ENCODE peak calls at places on chromosomes 3 and 15, in ten cellular contexts. D, J, A, U, O, C, I, K, F and Y are unnamed samples.

GRCh38 chr15:47561102-47561501 is 156.2 kb upstream of the SEMA6D start:
- DNase-seq in K (no peak), O (no peak), C (no peak), F (no peak), I (no peak), A (no peak), U (no peak), J (no peak), D (no peak), Y (no peak)

GRCh38 chr3:154307363-154307762 is 16.9 kb downstream of the DHX36 start:
- DNase-seq in D (no peak), J (no peak), O (no peak), I (no peak), K (no peak), A (no peak), U (no peak), F (no peak), C (no peak), Y (no peak)

GRCh38 chr3:42508562-42508961 is 6.1 kb downstream of the VIPR1 start:
- DNase-seq in F (no peak), K (no peak), D (no peak), U (no peak), J (no peak), O (no peak), A (no peak), C (no peak), I (peak; percentile 24), Y (no peak)

GRCh38 chr3:128485283-128486156 is 7.5 kb downstream of the GATA2 start:
- DNase-seq in D (no peak), J (no peak), A (no peak), U (no peak), F (no peak), I (no peak), O (no peak), K (no peak), C (no peak), Y (no peak)

GRCh38 chr3:191973820-191974219 is 512.9 kb downstream of the PYDC2 start:
- DNase-seq in A (no peak), D (no peak), O (no peak), J (no peak), K (no peak), I (no peak), C (no peak), F (no peak), U (no peak), Y (no peak)

GRCh38 chr15:70863450-70864218 is 9.7 kb upstream of the LARP6 start:
- DNase-seq in K (no peak), U (peak; percentile 90), O (peak; percentile 92), I (no peak), C (peak; percentile 85), J (peak; percentile 90), A (peak; percentile 72), F (no peak), D (no peak), Y (no peak)

GRCh38 chr3:48240000-48240710 is 749 bp upstream of the ZNF589 start:
- DNase-seq in J (no peak), I (peak; percentile 36), C (no peak), K (no peak), D (no peak), A (no peak), U (no peak), O (no peak), F (no peak), Y (no peak)

GRCh38 chr3:139547666-139548065 is 8.1 kb upstream of the RBP1 start:
- DNase-seq in D (no peak), C (no peak), F (no peak), J (no peak), A (no peak), K (no peak), U (no peak), O (no peak), I (no peak), Y (no peak)

GRCh38 chr3:18080198-18080689 is 337.8 kb upstream of the TBC1D5 start:
- DNase-seq in A (no peak), D (no peak), J (peak; percentile 31), U (peak; percentile 48), F (no peak), O (peak; percentile 37), K (no peak), I (no peak), C (peak; percentile 28), Y (no peak)

GRCh38 chr3:158659454-158660237 is 12.8 kb downstream of the LXN start:
- DNase-seq in C (peak; percentile 86), U (peak; percentile 89), F (no peak), K (peak; percentile 73), D (peak; percentile 58), J (peak; percentile 84), I (peak; percentile 56), A (peak; percentile 62), O (peak; percentile 86), Y (peak; percentile 64)

GRCh38 chr15:89496155-89497098 is at the start of gene RHCG:
- DNase-seq in I (peak; percentile 46), O (peak; percentile 24), K (no peak), F (no peak), D (no peak), J (peak; percentile 41), C (peak; percentile 40), U (peak; percentile 61), A (no peak), Y (no peak)

GRCh38 chr3:136752327-136753111 is at the start of gene STAG1:
- DNase-seq in J (peak; percentile 96), D (peak; percentile 98), O (peak; percentile 98), C (peak; percentile 98), F (peak; percentile 98), K (peak; percentile 99), I (peak; percentile 99), A (peak; percentile 96), U (peak; percentile 99), Y (peak; percentile 93)

GRCh38 chr15:89112341-89112971 is 24.2 kb downstream of the ABHD2 start:
- DNase-seq in A (no peak), J (no peak), O (peak; percentile 49), F (no peak), U (no peak), I (peak; percentile 88), K (peak; percentile 65), D (peak; percentile 51), C (peak; percentile 49), Y (no peak)

GRCh38 chr3:187101184-187102072 is 37.9 kb downstream of the RPL39L start:
- DNase-seq in I (peak; percentile 87), F (peak; percentile 51), C (peak; percentile 76), U (peak; percentile 93), K (peak; percentile 79), J (peak; percentile 81), A (no peak), O (peak; percentile 71), D (peak; percentile 89), Y (peak; percentile 15)

GRCh38 chr3:116453676-116454346 is 8.5 kb upstream of the LSAMP start:
- DNase-seq in C (peak; percentile 63), U (peak; percentile 34), K (no peak), F (no peak), I (no peak), D (no peak), A (no peak), O (peak; percentile 30), J (no peak), Y (no peak)
- TF ChIP-seq CTCF in C (no peak), U (peak; percentile 41), K (no peak), F (no peak), I (no peak), D (peak; percentile 23), A (peak; percentile 54), O (peak; percentile 46), J (peak; percentile 21), Y (peak; percentile 22)

GRCh38 chr15:74050127-74050526 is 32.2 kb downstream of the GOLGA6A start:
- DNase-seq in D (no peak), K (peak; percentile 18), C (no peak), A (no peak), I (peak; percentile 33), J (no peak), F (no peak), O (no peak), U (no peak), Y (no peak)

GRCh38 chr15:74050835-74051234 is 31.5 kb downstream of the GOLGA6A start:
- DNase-seq in F (no peak), C (no peak), A (no peak), I (no peak), J (no peak), D (no peak), O (no peak), U (no peak), K (peak; percentile 28), Y (no peak)

GRCh38 chr15:74055804-74056203 is 26.5 kb downstream of the GOLGA6A start:
- DNase-seq in I (no peak), F (no peak), O (no peak), J (no peak), K (no peak), C (no peak), U (no peak), D (no peak), A (no peak), Y (no peak)

GRCh38 chr15:74053497-74053896 is 28.9 kb downstream of the GOLGA6A start:
- DNase-seq in U (no peak), J (no peak), A (no peak), K (no peak), F (no peak), D (no peak), O (no peak), I (peak; percentile 25), C (no peak), Y (no peak)

DNA sequence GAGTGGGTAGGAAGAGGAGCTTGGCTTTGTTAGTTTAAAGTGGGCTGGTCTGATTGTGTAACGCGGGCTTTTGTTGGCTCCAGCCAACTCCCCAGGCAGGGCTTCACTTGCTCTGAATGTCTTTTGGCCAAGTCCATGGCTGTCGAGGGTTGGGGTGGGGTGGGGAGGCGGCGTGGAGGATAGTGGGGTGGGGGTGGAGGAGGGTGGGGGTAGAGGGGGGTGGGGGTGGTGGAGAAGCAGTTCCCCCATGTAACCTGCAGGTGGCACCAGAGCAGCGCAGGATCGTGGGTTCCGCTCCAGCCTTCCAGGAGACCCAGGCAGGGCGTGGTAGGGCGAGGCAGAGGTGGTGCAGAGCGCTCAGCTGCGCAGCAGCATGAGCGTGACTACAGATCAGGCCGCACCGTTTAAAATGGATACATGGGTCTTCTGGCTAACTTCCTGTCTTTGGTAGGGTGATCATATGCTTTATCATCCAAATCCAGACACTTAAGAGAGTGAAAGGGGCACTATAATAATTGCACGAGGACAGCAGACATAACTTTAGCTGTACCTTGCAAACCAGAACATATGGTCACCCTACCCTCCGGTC is 28.3 kb downstream of the GOLGA6A start:
- DNase-seq in J (peak; percentile 27), C (peak; percentile 78), F (peak; percentile 54), K (peak; percentile 75), O (peak; percentile 44), A (peak; percentile 40), D (peak; percentile 58), U (peak; percentile 72), I (peak; percentile 70), Y (peak; percentile 14)
- H3K4me3 ChIP-seq in J (no peak overlapping the region), C (no peak overlapping the region), F (no peak overlapping the region), K (no peak overlapping the region), O (no peak overlapping the region), A (peak overlapping the region; percentile 6), D (no peak overlapping the region), U (peak overlapping the region; percentile 22), I (no peak overlapping the region), Y (no peak overlapping the region)

GRCh38 chr3:9769426-9770275 is at the start of gene CAMK1:
- DNase-seq in O (peak; percentile 58), F (peak; percentile 53), I (peak; percentile 92), C (peak; percentile 65), U (peak; percentile 57), D (peak; percentile 80), J (peak; percentile 45), A (peak; percentile 55), K (peak; percentile 88), Y (no peak)
- TF ChIP-seq CTCF in O (no peak), F (no peak), I (no peak), C (no peak), U (no peak), D (no peak), J (no peak), A (no peak), K (no peak), Y (no peak)

GRCh38 chr3:132652640-132653270 is 6.9 kb downstream of the ACAD11 start:
- DNase-seq in A (no peak), C (peak; percentile 45), J (no peak), I (no peak), U (peak; percentile 69), D (no peak), F (no peak), K (no peak), O (peak; percentile 33), Y (no peak)
- H3K4me3 ChIP-seq in A (no peak overlapping the region), C (no peak overlapping the region), J (no peak overlapping the region), I (no peak overlapping the region), U (no peak overlapping the region), D (no peak overlapping the region), F (no peak overlapping the region), K (no peak overlapping the region), O (no peak overlapping the region), Y (no peak overlapping the region)